ENCODE peak calls at places on chromosome 21, in ten cellular contexts. S is transverse colon, P is tibial nerve, B is GM23248, F is heart right ventricle, W is ascending aorta, U is right cardiac atrium, M is A673, R is stomach, A is fibroblast of lung. X is an unnamed sample. For H3K4me1, the result is how much of the 10 kb centered on the place peaks cover.

GRCh38 chr21:24255591-24255990 is 1351.7 kb downstream of the MRPL39 start:
- DNase-seq in P (no peak), R (no peak), A (no peak), U (no peak), B (no peak), S (no peak), M (no peak), F (no peak), W (no peak), X (no peak)

GRCh38 chr21:24514081-24514733 is 1093.1 kb downstream of the MRPL39 start:
- DNase-seq in B (peak), R (no peak), S (no peak), U (no peak), W (no peak), A (peak), F (no peak), M (peak), P (no peak), X (no peak)

GRCh38 chr21:17726047-17726446 is 93.1 kb downstream of the C21orf91 start:
- DNase-seq in U (no peak), S (no peak), W (no peak), M (no peak), B (peak), A (no peak), R (no peak), F (no peak), P (no peak), X (no peak)

GRCh38 chr21:15437873-15438272 is 291.9 kb upstream of the USP25 start:
- DNase-seq in F (no peak), R (no peak), B (peak), U (no peak), W (no peak), P (no peak), A (peak), S (no peak), M (no peak), X (no peak)

GRCh38 chr21:15080504-15080903 is 15.7 kb upstream of the NRIP1 start:
- DNase-seq in M (no peak), A (peak), U (no peak), W (no peak), P (no peak), F (no peak), B (no peak), R (no peak), S (no peak), X (no peak)

GRCh38 chr21:38937286-38937790 is 131.6 kb downstream of the ETS2 start:
- DNase-seq in W (no peak), S (no peak), R (no peak), M (no peak), F (no peak), P (no peak), U (no peak), A (no peak), B (no peak), X (no peak)

GRCh38 chr21:26804895-26805609 is 40.2 kb downstream of the ADAMTS1 start:
- DNase-seq in P (no peak), R (no peak), S (no peak), B (peak), A (peak), F (no peak), M (no peak), U (no peak), W (no peak), X (no peak)

GRCh38 chr21:25791321-25791720 is 56.5 kb downstream of the GABPA start:
- DNase-seq in A (no peak), B (no peak), P (no peak), W (no peak), U (no peak), F (no peak), S (no peak), M (peak), R (no peak), X (no peak)

GRCh38 chr21:27104749-27105439 is 138.0 kb upstream of the ADAMTS5 start:
- DNase-seq in W (no peak), U (no peak), M (peak), F (no peak), P (no peak), B (peak), R (no peak), S (no peak), A (peak), X (no peak)

GRCh38 chr21:43626390-43626789 is 32.9 kb downstream of the HSF2BP start:
- DNase-seq in U (no peak), A (no peak), W (no peak), F (no peak), P (no peak), R (no peak), M (no peak), S (no peak), B (no peak), X (no peak)

GRCh38 chr21:29300547-29301138 is 1.9 kb downstream of the BACH1 start:
- DNase-seq in P (no peak), R (no peak), A (peak), W (no peak), B (no peak), U (no peak), F (no peak), M (no peak), S (no peak), X (no peak)

GRCh38 chr21:23939369-23940065 is 1667.8 kb downstream of the MRPL39 start:
- DNase-seq in M (no peak), W (no peak), A (no peak), U (no peak), S (no peak), R (no peak), F (no peak), B (no peak), P (no peak), X (no peak)

GRCh38 chr21:16533692-16534407 is 804.1 kb downstream of the USP25 start:
- DNase-seq in P (no peak), R (no peak), U (no peak), S (no peak), W (no peak), M (no peak), F (peak), A (no peak), B (peak), X (no peak)

GRCh38 chr21:34839070-34839820 is 170.5 kb downstream of the CLIC6 start:
- DNase-seq in U (no peak), P (no peak), F (no peak), S (no peak), W (no peak), R (no peak), A (no peak), M (no peak), B (no peak), X (no peak)

GRCh38 chr21:40053007-40053406 is 185.8 kb downstream of the PCP4 start:
- DNase-seq in A (no peak), M (no peak), B (no peak), U (peak), R (no peak), P (peak), S (peak), W (no peak), F (peak), X (no peak)

GRCh38 chr21:34602061-34602460 is 12.9 kb downstream of the RCAN1 start:
- DNase-seq in F (no peak), W (no peak), S (no peak), R (no peak), A (no peak), B (no peak), M (no peak), P (no peak), U (no peak), X (no peak)

GRCh38 chr21:32383812-32384211 is 9.0 kb downstream of the URB1 start:
- DNase-seq in U (no peak), M (no peak), S (no peak), F (no peak), P (no peak), R (no peak), A (no peak), W (no peak), B (no peak), X (no peak)

GRCh38 chr21:40120944-40121575 is 253.8 kb downstream of the PCP4 start:
- DNase-seq in R (no peak), B (peak), M (no peak), P (no peak), A (peak), W (no peak), S (no peak), F (no peak), U (no peak), X (no peak)

GRCh38 chr21:28111151-28111619 is 881.5 kb downstream of the LTN1 start:
- DNase-seq in F (peak), A (peak), B (peak), S (peak), M (no peak), R (no peak), U (peak), W (no peak), P (no peak), X (peak)

GRCh38 chr21:34536311-34536710 is 24.3 kb upstream of the KCNE1 start:
- DNase-seq in P (no peak), W (no peak), S (no peak), B (no peak), U (no peak), A (no peak), M (no peak), F (no peak), R (no peak), X (no peak)

GRCh38 chr21:37009740-37010341 is 3.3 kb downstream of the RIPPLY3 start:
- DNase-seq in P (peak), R (peak), A (peak), U (peak), W (peak), M (peak), B (peak), F (peak), S (peak), X (peak)

GRCh38 chr21:42841156-42841915 is 38.0 kb downstream of the WDR4 start:
- DNase-seq in B (no peak), U (no peak), F (no peak), A (no peak), M (no peak), W (no peak), S (no peak), P (peak), R (no peak), X (peak)

GRCh38 chr21:38361324-38361723 is 104.5 kb downstream of the KCNJ15 start:
- DNase-seq in B (no peak), F (no peak), M (no peak), S (no peak), W (no peak), U (no peak), R (no peak), P (no peak), A (no peak), X (no peak)

GRCh38 chr21:38470762-38471161 is 27.5 kb downstream of the ERG start:
- DNase-seq in F (no peak), R (no peak), S (no peak), A (peak), P (no peak), M (no peak), W (no peak), U (no peak), B (peak), X (no peak)

GRCh38 chr21:45919593-45919992 is 62.0 kb upstream of the COL6A1 start:
- DNase-seq in F (no peak), M (no peak), U (no peak), B (no peak), W (no peak), R (no peak), P (no peak), A (no peak), S (no peak), X (no peak)

GRCh38 chr21:45917241-45917640 is 64.3 kb upstream of the COL6A1 start:
- DNase-seq in M (no peak), W (no peak), S (no peak), F (no peak), U (no peak), B (no peak), P (no peak), R (no peak), A (no peak), X (no peak)

GRCh38 chr21:45916011-45916840 is 65.3 kb upstream of the COL6A1 start:
- DNase-seq in S (no peak), R (no peak), W (no peak), P (no peak), A (no peak), B (no peak), M (no peak), U (no peak), F (no peak), X (no peak)

GRCh38 chr21:45918835-45919467 is 62.6 kb upstream of the COL6A1 start:
- DNase-seq in B (no peak), S (no peak), R (no peak), A (no peak), M (no peak), W (no peak), F (no peak), P (no peak), U (no peak), X (no peak)

DNA sequence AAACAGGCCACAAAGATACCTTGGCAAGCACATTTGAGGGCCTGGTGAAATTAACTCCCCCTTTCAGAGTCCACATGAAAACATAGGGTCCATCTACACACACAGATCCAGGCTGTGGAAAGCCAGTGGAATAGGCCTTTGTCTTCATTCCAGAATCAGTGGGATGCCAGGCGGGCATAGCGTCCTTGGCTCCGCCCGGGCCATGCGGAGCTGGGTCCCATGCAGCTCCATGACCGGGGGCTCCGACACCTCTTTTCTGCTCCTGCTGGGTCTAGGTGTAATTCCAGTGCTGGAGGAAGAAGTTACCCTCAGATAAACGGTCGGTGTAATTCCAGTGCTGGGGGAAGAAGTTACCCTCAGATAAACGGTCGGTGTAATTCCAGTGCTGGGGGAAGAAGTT is 63.6 kb upstream of the COL6A1 start:
- DNase-seq in P (no peak), A (no peak), S (no peak), W (no peak), F (no peak), R (no peak), B (no peak), U (no peak), M (no peak), X (no peak)
- H3K4me1 ChIP-seq in P (under half), A (under half), S (under half), W (under half), F (under half), R (under half), B (under half), U (under half), M (under half), X (under half)

GRCh38 chr21:46648539-46648938 is 13.1 kb downstream of the PRMT2 start:
- DNase-seq in P (no peak), U (no peak), F (no peak), A (no peak), W (no peak), S (no peak), B (no peak), R (no peak), M (no peak), X (no peak)
- H3K27ac ChIP-seq in P (no peak), U (no peak), F (no peak), A (no peak), W (no peak), S (no peak), B (no peak), R (no peak), M (no peak), X (no peak)

GRCh38 chr21:45548711-45549491 is 6.7 kb upstream of the SLC19A1 start:
- DNase-seq in R (no peak), S (no peak), W (no peak), B (no peak), A (no peak), U (no peak), M (no peak), P (no peak), F (no peak), X (no peak)
- H3K4me1 ChIP-seq in R (under half), S (under half), W (under half), B (under half), A (under half), U (under half), M (under half), P (under half), F (under half), X (under half)

DNA sequence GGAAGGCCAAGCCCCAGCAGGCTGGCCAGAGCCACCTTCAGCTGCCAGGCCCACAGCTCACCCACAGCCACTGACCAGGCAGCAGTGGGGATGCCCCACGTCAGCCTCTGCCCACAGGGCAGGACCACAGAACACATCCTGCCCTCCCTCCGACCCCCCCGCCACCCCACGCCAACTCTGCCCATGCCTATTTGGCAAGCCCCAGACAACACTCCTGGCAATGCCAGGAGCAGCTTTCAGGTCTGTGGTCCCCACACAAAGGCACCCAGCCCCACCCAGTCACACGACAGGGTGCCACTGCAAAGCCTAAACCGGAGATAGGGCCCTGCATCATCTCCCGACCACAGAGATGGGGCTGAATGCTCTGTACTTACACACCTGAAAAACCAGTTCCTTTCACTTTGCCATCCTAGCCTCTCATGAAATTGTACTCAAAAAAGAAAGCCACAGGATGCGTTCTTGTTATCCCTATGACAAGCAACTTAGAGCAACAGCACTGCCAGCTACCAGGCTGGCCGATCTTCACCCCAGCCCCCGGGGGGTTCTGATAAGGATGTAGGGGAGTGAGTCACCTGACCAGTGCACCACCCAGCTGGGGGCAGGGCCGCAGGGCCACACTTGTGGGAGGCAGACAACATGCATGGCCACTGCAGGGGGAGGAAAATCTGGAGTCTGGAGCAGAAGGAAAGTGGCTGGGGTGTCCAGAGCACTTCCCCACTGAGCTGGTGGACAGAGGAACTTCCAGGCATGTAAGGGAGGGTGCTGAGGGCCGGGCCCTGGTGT is 36.2 kb downstream of the UBE2G2 start:
- DNase-seq in U (no peak), S (no peak), F (no peak), W (no peak), B (peak), P (no peak), R (no peak), A (no peak), M (no peak), X (no peak)
- H3K27ac ChIP-seq in U (no peak), S (no peak), F (no peak), W (no peak), B (no peak), P (no peak), R (no peak), A (no peak), M (no peak), X (no peak)

DNA sequence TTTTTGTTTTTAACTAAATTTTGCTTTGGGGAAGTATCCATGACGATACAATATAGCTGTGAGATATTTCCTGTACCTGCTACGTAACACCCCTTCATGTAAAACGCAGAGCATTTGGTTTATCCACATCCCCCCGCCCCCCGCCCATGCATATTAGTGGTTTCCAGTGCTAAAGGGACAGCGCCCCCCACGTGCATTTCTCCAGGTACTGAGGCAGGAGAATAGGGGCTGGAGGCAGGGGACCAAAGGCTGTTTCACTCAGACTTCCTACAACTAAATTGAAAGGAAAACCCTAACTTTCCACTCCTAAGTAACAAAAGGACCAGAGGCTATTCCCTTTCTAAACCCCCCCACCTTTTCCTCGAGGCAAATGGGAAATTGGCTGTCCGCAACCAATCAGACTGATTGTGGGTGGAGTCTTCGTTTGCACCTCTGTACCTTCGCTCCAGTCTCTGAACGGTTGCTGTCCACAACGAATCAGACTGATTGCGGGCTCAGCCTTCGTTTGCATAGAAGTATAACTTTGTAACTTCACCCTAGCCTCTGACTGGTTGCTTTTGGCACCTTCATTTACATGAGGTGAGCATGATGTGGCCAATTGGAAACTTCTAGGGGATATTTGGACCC is 12.2 kb upstream of the RIPK4 start:
- DNase-seq in S (peak), B (no peak), M (peak), A (no peak), F (no peak), P (no peak), U (no peak), R (peak), W (no peak), X (peak)
- H3K4me1 ChIP-seq in S (under half), B (under half), M (under half), A (under half), F (under half), P (under half), U (under half), R (under half), W (under half), X (under half)

GRCh38 chr21:41509733-41510132 is 1.8 kb upstream of the TMPRSS2 start:
- DNase-seq in S (no peak), F (no peak), M (no peak), A (no peak), R (no peak), U (no peak), B (no peak), W (no peak), P (no peak), X (no peak)

GRCh38 chr21:41509206-41509496 is 1.2 kb upstream of the TMPRSS2 start:
- DNase-seq in B (no peak), U (no peak), A (no peak), M (no peak), F (no peak), P (no peak), W (no peak), R (no peak), S (no peak), X (no peak)

GRCh38 chr21:41507521-41508414 is at the start of gene TMPRSS2:
- DNase-seq in R (peak), M (no peak), A (no peak), U (no peak), B (no peak), F (no peak), W (no peak), P (no peak), S (peak), X (peak)

GRCh38 chr21:41506526-41507520 is 1.1 kb downstream of the TMPRSS2 start:
- DNase-seq in U (no peak), F (no peak), B (peak), M (no peak), A (no peak), R (peak), W (no peak), S (peak), P (no peak), X (peak)

DNA sequence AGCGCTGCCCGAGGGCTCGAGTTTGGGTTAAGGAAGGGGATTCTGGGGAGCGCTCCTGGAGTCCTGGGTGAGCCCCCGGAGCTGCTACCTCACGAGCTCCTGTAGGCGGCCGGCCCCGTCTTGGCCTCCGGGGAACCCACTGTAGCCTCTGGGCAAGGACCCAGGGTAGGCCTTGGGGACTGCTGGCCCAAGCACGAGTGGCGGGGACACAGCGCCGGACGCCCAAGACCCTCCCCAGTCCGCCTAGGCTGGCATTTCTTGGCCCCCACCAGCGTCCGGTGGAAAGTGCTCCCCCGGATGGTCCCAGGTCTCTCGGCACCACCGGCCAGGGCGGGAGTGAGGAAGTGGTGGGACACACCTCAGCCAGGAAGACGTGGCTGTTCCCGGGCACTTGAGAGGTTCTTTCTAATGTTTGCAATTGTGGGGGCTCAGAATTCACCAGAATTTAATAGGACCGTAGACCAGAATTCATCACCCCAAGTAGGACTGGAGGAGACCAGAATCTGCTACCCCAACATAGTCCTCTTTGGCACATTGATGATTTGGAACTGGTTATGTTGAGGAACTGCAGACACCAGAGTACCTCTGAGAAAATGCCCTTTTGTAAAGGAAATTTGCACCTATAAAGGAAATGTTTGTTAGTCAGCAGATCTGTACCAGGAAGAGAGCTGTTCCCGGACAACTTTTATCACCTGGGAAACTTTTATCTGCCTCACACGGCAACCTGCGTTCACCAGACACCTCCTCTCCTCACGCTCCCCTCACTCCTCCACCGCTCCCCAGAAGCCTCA is 652 bp upstream of the TMPRSS2 start:
- DNase-seq in U (no peak), A (no peak), M (no peak), P (no peak), S (no peak), B (no peak), W (no peak), F (no peak), R (no peak), X (peak)
- H3K27ac ChIP-seq in U (no peak), A (no peak), M (no peak), P (no peak), S (peak), B (no peak), W (no peak), F (no peak), R (peak), X (peak)

GRCh38 chr21:33403786-33404571 is 766 bp downstream of the IFNGR2 start:
- DNase-seq in U (peak), S (peak), M (peak), A (peak), F (peak), B (peak), P (no peak), R (peak), W (no peak), X (peak)
- H3K4me1 ChIP-seq in U (under half), S (under half), M (under half), A (under half), F (under half), B (under half), P (under half), R (under half), W (under half), X (under half)

X was measured in body of pancreas.